ENCODE peak calls at places on chromosomes 6 and 20, in four cellular contexts. P is kidney, D is suprapubic skin, Z is ascending aorta. T is an unnamed sample.

GRCh38 chr20:25338112-25339023 is 52.3 kb downstream of the ABHD12 start:
- DNase-seq in Z (no peak), P (no peak), D (no peak), T (no peak)

GRCh38 chr6:72286911-72287311 is 335.0 kb upstream of the KCNQ5 start:
- DNase-seq in Z (no peak), P (no peak), D (no peak), T (no peak)

GRCh38 chr20:57043091-57043490 is 223.3 kb downstream of the BMP7 start:
- DNase-seq in Z (no peak), P (no peak), D (no peak), T (no peak)

GRCh38 chr6:140464720-140465119 is 1090.3 kb upstream of the CITED2 start:
- DNase-seq in P (no peak), Z (no peak), D (no peak), T (no peak)

GRCh38 chr6:138087549-138087948 is 19.7 kb downstream of the PERP start:
- DNase-seq in Z (no peak), P (no peak), D (no peak), T (no peak)

GRCh38 chr6:1144842-1145755 is 166.8 kb upstream of the FOXQ1 start:
- DNase-seq in D (no peak), Z (no peak), P (no peak), T (no peak)

GRCh38 chr6:142225115-142225514 is 76.7 kb upstream of the ADGRG6 start:
- DNase-seq in Z (no peak), P (no peak), D (no peak), T (no peak)

GRCh38 chr6:5471044-5471443 is 209.7 kb downstream of the FARS2 start:
- DNase-seq in P (no peak), Z (no peak), D (no peak), T (no peak)

GRCh38 chr6:104689551-104690205 is 170.0 kb downstream of the HACE1 start:
- DNase-seq in P (no peak), D (no peak), Z (no peak), T (no peak)

GRCh38 chr6:158978752-158979151 is 21.2 kb downstream of the RSPH3 start:
- DNase-seq in P (no peak), D (no peak), Z (no peak), T (no peak)

GRCh38 chr6:143034689-143035334 is 25.9 kb upstream of the AIG1 start:
- DNase-seq in D (no peak), P (no peak), Z (no peak), T (no peak)

GRCh38 chr20:13800728-13801134 is 15.9 kb downstream of the NDUFAF5 start:
- DNase-seq in Z (no peak), D (peak), P (peak), T (peak)

GRCh38 chr20:18057994-18058349 is 256 bp upstream of the OVOL2 start:
- DNase-seq in D (no peak), P (no peak), Z (no peak), T (no peak)

GRCh38 chr6:32298632-32299336 is 72.9 kb downstream of the TSBP1 start:
- DNase-seq in D (no peak), P (no peak), Z (no peak), T (no peak)

GRCh38 chr20:1375515-1375914 is 17.3 kb downstream of the FKBP1A start:
- DNase-seq in P (no peak), Z (no peak), D (no peak), T (no peak)

GRCh38 chr20:7841291-7841966 is 98.8 kb downstream of the HAO1 start:
- DNase-seq in P (no peak), D (no peak), Z (no peak), T (no peak)

GRCh38 chr20:52833901-52834300 is 138.3 kb upstream of the TSHZ2 start:
- DNase-seq in D (no peak), P (no peak), Z (no peak), T (no peak)

GRCh38 chr20:25858495-25859425 is 162.1 kb upstream of the ZNF337 start:
- DNase-seq in D (no peak), P (peak), Z (no peak), T (no peak)

GRCh38 chr20:15613530-15613929 is 959.7 kb downstream of the KIF16B start:
- DNase-seq in Z (no peak), P (no peak), D (no peak), T (no peak)

GRCh38 chr20:17735206-17735804 is 35.5 kb downstream of the BANF2 start:
- DNase-seq in Z (no peak), D (no peak), P (no peak), T (no peak)

GRCh38 chr20:5135363-5136012 is 8.7 kb downstream of the CDS2 start:
- DNase-seq in D (no peak), Z (no peak), P (no peak), T (no peak)
- H3K4me3 ChIP-seq in D (no peak), Z (peak), P (no peak), T (peak)

DNA sequence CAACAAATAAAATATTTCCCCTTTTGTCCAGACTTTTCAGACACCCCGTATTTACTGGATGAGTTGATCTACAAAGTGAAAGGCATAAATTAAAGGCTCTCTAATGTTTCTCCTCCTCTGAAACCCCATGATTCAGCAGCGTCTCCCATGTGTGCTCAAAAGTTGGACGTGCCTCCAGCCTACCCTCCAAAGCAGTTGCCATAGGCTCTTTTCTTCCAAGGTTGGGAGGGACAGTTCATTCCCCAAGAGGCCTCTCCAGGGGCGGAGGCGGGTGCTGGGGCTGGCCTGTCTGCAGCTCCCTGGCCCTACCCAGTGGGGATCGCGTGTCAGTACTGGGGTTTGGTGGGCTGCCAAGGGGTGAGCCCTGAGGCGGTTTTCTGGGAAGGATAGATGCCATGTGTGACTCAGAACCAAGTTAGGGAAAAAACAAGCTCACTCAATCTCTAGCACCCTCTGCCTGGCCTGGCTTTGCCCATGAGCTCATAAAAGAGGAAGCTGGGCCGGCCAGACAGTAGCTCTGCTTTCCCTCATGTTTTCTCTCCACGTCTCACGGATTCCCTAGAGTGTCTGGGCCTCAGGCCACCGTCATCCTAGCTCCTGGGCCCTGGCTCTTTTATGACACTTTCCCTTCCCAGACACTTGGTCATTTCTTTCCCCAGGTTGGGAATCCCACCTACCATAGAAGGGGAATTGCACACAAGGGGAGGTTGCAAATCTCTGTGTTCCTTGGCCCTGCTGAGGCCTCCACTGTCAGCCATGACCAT is 8.0 kb upstream of the IER3 start:
- DNase-seq in P (peak), D (peak), Z (peak), T (peak)
- TF ChIP-seq CTCF in P (no peak), D (no peak), Z (no peak), T (no peak)

GRCh38 chr6:26569433-26569764 is 27.4 kb upstream of the ABT1 start:
- DNase-seq in P (no peak), Z (no peak), D (no peak), T (no peak)

GRCh38 chr6:26571592-26572296 is 25.0 kb upstream of the ABT1 start:
- DNase-seq in P (no peak), Z (no peak), D (no peak), T (no peak)

GRCh38 chr6:26575494-26575939 is 21.2 kb upstream of the ABT1 start:
- DNase-seq in Z (no peak), D (no peak), P (no peak), T (no peak)

GRCh38 chr6:26568601-26569432 is 27.9 kb upstream of the ABT1 start:
- DNase-seq in D (peak), Z (peak), P (peak), T (peak)

GRCh38 chr6:26570027-26570809 is 26.5 kb upstream of the ABT1 start:
- DNase-seq in D (no peak), Z (no peak), P (no peak), T (no peak)
- H3K27ac ChIP-seq in D (no peak), Z (no peak), P (no peak), T (no peak)

DNA sequence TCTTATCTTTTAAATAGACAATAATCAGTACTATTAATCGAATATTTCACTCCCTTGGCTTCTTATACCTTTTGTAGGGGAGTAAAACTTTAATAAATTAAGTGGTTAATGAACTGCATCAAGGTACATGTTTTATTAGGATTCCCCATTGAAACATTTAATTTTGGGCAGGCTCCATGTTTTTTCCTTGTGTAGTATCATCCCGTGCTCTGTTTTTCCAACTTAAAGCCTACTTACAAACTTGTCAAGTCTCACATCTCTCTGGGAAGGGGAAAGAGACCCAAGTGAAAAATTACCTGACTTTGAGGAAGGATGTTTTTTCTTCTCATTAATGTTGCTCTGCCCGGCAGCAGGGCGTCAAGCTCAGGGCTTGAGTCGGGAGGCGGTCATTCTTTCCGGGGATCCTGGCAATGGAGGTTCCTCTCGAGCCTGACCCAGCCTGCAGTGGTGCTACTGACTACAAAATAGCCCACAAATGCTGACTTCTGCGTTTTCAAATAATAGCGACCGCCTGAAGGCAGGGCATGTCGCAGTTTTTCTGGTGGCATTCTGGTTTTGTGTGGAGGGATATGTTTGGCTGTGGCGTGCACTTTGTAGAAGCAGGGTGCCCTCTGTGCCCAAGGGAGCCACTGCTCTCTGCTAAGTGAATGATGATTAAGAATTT is 2.4 kb downstream of the DSP start:
- DNase-seq in Z (no peak), D (no peak), P (no peak), T (no peak)
- H3K4me3 ChIP-seq in Z (no peak), D (peak), P (peak), T (no peak)

GRCh38 chr20:59181936-59182335 is 18.3 kb downstream of the ZNF831 start:
- DNase-seq in D (no peak), P (no peak), Z (no peak), T (no peak)

GRCh38 chr20:59179988-59180387 is 16.4 kb downstream of the ZNF831 start:
- DNase-seq in Z (no peak), P (no peak), D (no peak), T (no peak)

GRCh38 chr20:59184880-59185447 is 21.3 kb downstream of the ZNF831 start:
- DNase-seq in Z (no peak), D (no peak), P (peak), T (no peak)

GRCh38 chr20:59183751-59184150 is 20.1 kb downstream of the ZNF831 start:
- DNase-seq in P (no peak), D (no peak), Z (no peak), T (no peak)

GRCh38 chr20:59182401-59183044 is 18.9 kb downstream of the ZNF831 start:
- DNase-seq in Z (no peak), P (no peak), D (no peak), T (no peak)
- TF ChIP-seq CTCF in Z (no peak), P (no peak), D (no peak), T (no peak)

GRCh38 chr6:13311155-13311554 is 17.2 kb downstream of the TBC1D7 start:
- DNase-seq in P (no peak), Z (no peak), D (no peak), T (no peak)
- H3K27ac ChIP-seq in P (no peak), Z (no peak), D (no peak), T (no peak)

DNA sequence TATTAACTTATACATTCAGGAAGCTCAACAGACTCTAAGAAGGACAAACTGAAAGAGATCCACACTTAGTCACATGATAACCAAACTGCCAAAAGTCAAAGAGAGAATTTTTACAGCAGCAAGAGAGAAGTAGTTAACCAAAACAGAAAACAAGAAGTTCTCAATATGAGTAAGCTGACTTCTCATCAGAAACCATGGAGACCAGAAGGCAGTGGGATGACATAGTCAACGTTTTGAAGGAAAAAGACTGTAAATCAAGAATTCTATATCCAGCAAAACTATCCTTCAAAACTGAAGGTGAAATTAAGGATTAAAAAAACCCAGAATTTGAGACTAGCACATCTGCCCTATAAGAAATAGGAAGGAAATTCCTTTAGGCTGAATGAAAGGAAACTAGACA is 60.4 kb downstream of the COL19A1 start:
- DNase-seq in P (no peak), D (no peak), Z (no peak), T (no peak)
- H3K4me3 ChIP-seq in P (no peak), D (no peak), Z (no peak), T (no peak)

GRCh38 chr6:116512155-116512559 is 718 bp downstream of the CALHM5 start:
- DNase-seq in Z (no peak), D (no peak), P (no peak), T (no peak)

GRCh38 chr6:116514103-116514502 is 2.7 kb downstream of the CALHM5 start:
- DNase-seq in D (no peak), Z (no peak), P (no peak), T (no peak)

GRCh38 chr6:116512709-116513108 is 1.3 kb downstream of the CALHM5 start:
- DNase-seq in P (no peak), D (no peak), Z (no peak), T (no peak)

GRCh38 chr6:116513224-116513875 is 1.9 kb downstream of the CALHM5 start:
- DNase-seq in D (no peak), Z (no peak), P (no peak), T (no peak)

GRCh38 chr6:116511424-116512131 is at the start of gene CALHM5:
- DNase-seq in P (no peak), Z (no peak), D (no peak), T (no peak)
- TF ChIP-seq CTCF in P (peak), Z (peak), D (peak), T (peak)

DNA sequence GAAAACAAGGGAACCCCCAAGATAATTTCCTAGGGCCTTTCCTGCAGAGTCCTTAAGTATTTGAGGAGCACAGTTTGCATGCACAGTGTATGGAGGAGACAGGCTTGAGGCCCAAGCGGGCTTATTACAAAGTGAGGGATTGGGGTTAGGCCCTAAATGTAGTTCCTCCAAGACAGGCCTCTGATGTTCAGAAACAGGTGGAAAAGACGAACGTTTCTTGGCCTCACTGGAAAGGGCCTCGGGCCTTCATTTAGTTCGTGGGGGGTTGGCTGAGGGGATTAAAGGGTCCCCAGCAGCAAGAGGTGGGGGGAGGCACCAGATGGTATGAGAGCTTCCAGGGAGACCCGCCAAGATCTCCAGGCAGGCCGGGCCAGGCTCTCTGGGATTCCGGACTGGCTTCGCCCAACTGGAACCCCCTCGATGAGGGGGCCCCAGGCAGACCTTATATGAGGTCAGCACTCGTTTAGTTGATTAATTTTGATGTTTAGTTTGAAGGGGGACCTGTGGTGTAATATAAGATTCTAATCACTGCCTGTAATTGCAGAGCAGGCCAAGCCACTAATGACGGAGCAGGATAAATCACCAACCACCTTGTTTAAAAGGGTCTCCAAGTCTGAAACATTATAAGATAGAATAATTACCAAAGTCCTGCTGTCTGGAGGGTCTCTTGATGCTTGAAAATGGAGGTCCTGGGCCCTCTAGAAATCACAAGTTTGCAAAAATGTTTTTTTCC is 2.0 kb downstream of the HMGA1 start:
- DNase-seq in D (no peak), Z (no peak), P (peak), T (no peak)
- H3K27ac ChIP-seq in D (peak), Z (no peak), P (no peak), T (no peak)